ENCODE peak calls at places on chromosome 18, in four cellular contexts. D, G, N and C are unnamed samples. For H3K9me3 and H3K4me1, the result is how much of the 10 kb centered on the place peaks cover.

GRCh38 chr18:35905436-35905835 is 67.0 kb upstream of the RMP24 start:
- DNase-seq in D (no peak), G (no peak), N (no peak), C (no peak)

GRCh38 chr18:8801263-8801901 is 96.0 kb downstream of the MTCL1 start:
- DNase-seq in D (no peak), G (no peak), N (peak), C (peak)

GRCh38 chr18:74512321-74513053 is 16.3 kb downstream of the CNDP2 start:
- DNase-seq in D (no peak), G (no peak), N (no peak), C (no peak)

GRCh38 chr18:74234326-74235171 is 57.2 kb downstream of the CYB5A start:
- DNase-seq in D (no peak), G (peak), N (peak), C (peak)

GRCh38 chr18:62399781-62400308 is 74.7 kb downstream of the TNFRSF11A start:
- DNase-seq in D (no peak), G (no peak), N (peak), C (no peak)

GRCh38 chr18:44679912-44680270 is 797 bp upstream of the SETBP1 start:
- DNase-seq in D (no peak), G (no peak), N (peak), C (peak)

GRCh38 chr18:58937204-58937603 is 72.5 kb downstream of the ZNF532 start:
- DNase-seq in D (no peak), G (no peak), N (peak), C (peak)

GRCh38 chr18:49565656-49566055 is 3.8 kb downstream of the LIPG start:
- DNase-seq in D (no peak), G (no peak), N (no peak), C (peak)

GRCh38 chr18:45402485-45403056 is 212.7 kb upstream of the SLC14A2 start:
- DNase-seq in D (no peak), G (peak), N (no peak), C (peak)

GRCh38 chr18:45713239-45713638 is 10.7 kb upstream of the SLC14A1 start:
- DNase-seq in D (no peak), G (no peak), N (no peak), C (no peak)

GRCh38 chr18:56637897-56638231 is 528 bp downstream of the TXNL1 start:
- DNase-seq in D (no peak), G (no peak), N (peak), C (peak)

GRCh38 chr18:75210274-75211001 is at the start of gene TSHZ1:
- DNase-seq in D (peak), G (peak), N (peak), C (peak)

GRCh38 chr18:11324510-11324909 is 175.1 kb upstream of the PIEZO2 start:
- DNase-seq in D (no peak), G (no peak), N (peak), C (peak)

GRCh38 chr18:13823707-13824395 is at the start of gene MC5R:
- DNase-seq in D (peak), G (no peak), N (peak), C (peak)

GRCh38 chr18:23588836-23589560 is 2.7 kb upstream of the NPC1 start:
- DNase-seq in D (no peak), G (no peak), N (peak), C (peak)

GRCh38 chr18:58158008-58158407 is 114.0 kb downstream of the NEDD4L start:
- DNase-seq in D (no peak), G (no peak), N (peak), C (no peak)

GRCh38 chr18:46830633-46831032 is 73.8 kb upstream of the ST8SIA5 start:
- DNase-seq in D (no peak), G (no peak), N (no peak), C (no peak)

GRCh38 chr18:40938615-40939014 is 1016.4 kb upstream of the PIK3C3 start:
- DNase-seq in D (no peak), G (no peak), N (no peak), C (no peak)
- H3K9me3 ChIP-seq in D (under half), G (under half), N (under half), C (under half)

GRCh38 chr18:79923896-79924585 is 27.4 kb downstream of the SLC66A2 start:
- DNase-seq in D (no peak), G (no peak), N (no peak), C (no peak)
- H3K4me1 ChIP-seq in D (under half), G (under half), N (under half), C (under half)

GRCh38 chr18:70840649-70841048 is 551.8 kb downstream of the SOCS6 start:
- DNase-seq in D (no peak), G (no peak), N (no peak), C (no peak)
- H3K9me3 ChIP-seq in D (under half), G (under half), N (under half), C (under half)

GRCh38 chr18:7641813-7642212 is 74.7 kb downstream of the PTPRM start:
- DNase-seq in D (no peak), G (no peak), N (no peak), C (no peak)
- H3K4me1 ChIP-seq in D (under half), G (under half), N (under half), C (under half)

GRCh38 chr18:78601923-78602322 is 377.7 kb upstream of the SALL3 start:
- DNase-seq in D (no peak), G (no peak), N (no peak), C (no peak)

GRCh38 chr18:78603584-78603983 is 376.0 kb upstream of the SALL3 start:
- DNase-seq in D (no peak), G (no peak), N (no peak), C (no peak)

GRCh38 chr18:78603102-78603501 is 376.5 kb upstream of the SALL3 start:
- DNase-seq in D (no peak), G (no peak), N (no peak), C (no peak)

GRCh38 chr18:78601349-78601748 is 378.3 kb upstream of the SALL3 start:
- DNase-seq in D (no peak), G (no peak), N (no peak), C (no peak)

GRCh38 chr18:78602430-78602829 is 377.2 kb upstream of the SALL3 start:
- DNase-seq in D (no peak), G (no peak), N (no peak), C (no peak)
- H3K9me3 ChIP-seq in D (under half), G (under half), N (under half), C (under half)

DNA sequence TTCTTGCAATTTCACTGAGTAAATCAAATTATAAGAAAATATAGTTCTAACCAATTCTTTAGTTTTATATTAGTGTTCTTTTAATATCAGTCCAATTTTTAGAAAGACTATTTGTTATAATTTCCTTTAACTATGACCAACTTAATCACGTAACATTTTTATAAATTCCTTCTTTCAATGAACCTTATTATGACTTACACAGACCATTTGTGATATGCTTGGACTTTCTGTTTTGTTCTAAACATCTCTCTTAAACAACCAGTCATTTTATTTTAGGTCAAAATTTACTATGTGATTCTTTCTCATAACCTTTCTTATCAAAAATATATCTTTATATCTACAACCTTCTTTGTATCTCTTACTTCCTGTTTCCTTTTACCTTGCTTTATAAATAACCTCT is 39.5 kb upstream of the DYNAP start:
- DNase-seq in D (no peak), G (no peak), N (no peak), C (no peak)
- H3K4me1 ChIP-seq in D (under half), G (under half), N (under half), C (under half)

GRCh38 chr18:79441261-79441819 is 45.6 kb downstream of the NFATC1 start:
- DNase-seq in D (no peak), G (no peak), N (no peak), C (no peak)

GRCh38 chr18:79445221-79445620 is 49.5 kb downstream of the NFATC1 start:
- DNase-seq in D (no peak), G (no peak), N (no peak), C (no peak)

GRCh38 chr18:79440316-79440715 is 44.6 kb downstream of the NFATC1 start:
- DNase-seq in D (no peak), G (no peak), N (no peak), C (no peak)

GRCh38 chr18:79440728-79441127 is 45.0 kb downstream of the NFATC1 start:
- DNase-seq in D (no peak), G (no peak), N (no peak), C (no peak)

GRCh38 chr18:79442508-79443221 is 46.9 kb downstream of the NFATC1 start:
- DNase-seq in D (no peak), G (no peak), N (peak), C (peak)
- H3K9me3 ChIP-seq in D (under half), G (under half), N (under half), C (under half)

GRCh38 chr18:55403555-55403954 is 184.4 kb downstream of the TCF4 start:
- DNase-seq in D (no peak), G (no peak), N (peak), C (no peak)
- H3K4me1 ChIP-seq in D (under half), G (under half), N (under half), C (under half)

GRCh38 chr18:39786477-39786876 is 2168.6 kb upstream of the PIK3C3 start:
- DNase-seq in D (no peak), G (no peak), N (no peak), C (no peak)
- H3K9me3 ChIP-seq in D (under half), G (under half), N (under half), C (under half)

DNA sequence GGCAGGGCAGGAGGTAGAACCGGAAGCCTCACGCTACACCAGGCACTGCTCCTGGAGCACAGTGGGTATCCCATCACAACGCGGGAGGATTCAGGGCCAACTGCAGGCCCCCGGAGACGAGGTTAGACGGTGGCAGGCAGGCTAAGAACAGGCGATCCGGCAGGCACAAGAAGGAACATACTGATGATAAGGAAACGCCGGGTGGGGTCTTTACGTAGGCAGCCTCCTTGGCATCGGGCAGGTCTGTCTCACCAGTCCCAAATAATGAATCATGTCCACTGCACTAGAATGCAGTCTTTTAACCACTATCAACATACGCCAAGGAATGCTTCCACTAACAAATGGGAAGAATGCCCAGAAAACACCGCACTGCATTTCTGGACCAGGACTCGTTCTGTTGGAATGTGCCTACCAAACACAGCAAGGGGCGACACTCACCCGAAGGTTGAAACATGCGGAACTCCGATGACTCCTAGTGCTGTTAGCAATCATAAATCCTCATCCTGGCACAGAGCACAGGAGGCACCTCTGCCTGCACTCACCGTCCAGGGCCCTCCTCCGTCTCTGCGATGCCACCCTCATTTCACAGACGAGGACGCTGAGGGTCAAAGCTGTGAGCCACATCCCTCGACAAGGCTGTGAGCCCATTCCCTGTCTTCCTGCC is 35.2 kb downstream of the ZNF516 start:
- DNase-seq in D (no peak), G (peak), N (peak), C (peak)
- H3K4me1 ChIP-seq in D (under half), G (under half), N (under half), C (under half)